ENCODE peak calls at places on chromosomes 16 and 17, in four cellular contexts. One of them, this sample, is unnamed.

GRCh38 chr16:35180970-35181369 is 1721.6 kb downstream of the TP53TG3F start:
- DNase-seq in NCI-H1105: no peak
- DNase-seq in T-helper 1 cell: no peak
- DNase-seq in stimulated activated CD4-positive, alpha-beta T cell treated with anti-CD3 and anti-CD28 coated beads, Interleukin-1b, Interleukin-23, amount 100 ng/mL, for 24 hours: no peak
- DNase-seq in this sample: no peak

GRCh38 chr17:77645441-77646430 is 312.8 kb upstream of the TNRC6C start:
- DNase-seq in T-helper 1 cell: peak; percentile 25
- DNase-seq in NCI-H1105: no peak
- DNase-seq in stimulated activated CD4-positive, alpha-beta T cell treated with anti-CD3 and anti-CD28 coated beads, Interleukin-1b, Interleukin-23, amount 100 ng/mL, for 24 hours: no peak
- DNase-seq in this sample: no peak

GRCh38 chr16:85274924-85275323 is 162.7 kb upstream of the CIBAR2 start:
- DNase-seq in T-helper 1 cell: no peak
- DNase-seq in NCI-H1105: no peak
- DNase-seq in stimulated activated CD4-positive, alpha-beta T cell treated with anti-CD3 and anti-CD28 coated beads, Interleukin-1b, Interleukin-23, amount 100 ng/mL, for 24 hours: no peak
- DNase-seq in this sample: no peak

GRCh38 chr16:83978401-83978904 is 10.4 kb downstream of the NECAB2 start:
- DNase-seq in stimulated activated CD4-positive, alpha-beta T cell treated with anti-CD3 and anti-CD28 coated beads, Interleukin-1b, Interleukin-23, amount 100 ng/mL, for 24 hours: no peak
- DNase-seq in T-helper 1 cell: no peak
- DNase-seq in NCI-H1105: no peak
- DNase-seq in this sample: no peak

GRCh38 chr17:67520916-67521772 is 144.1 kb downstream of the PITPNC1 start:
- DNase-seq in T-helper 1 cell: no peak
- DNase-seq in stimulated activated CD4-positive, alpha-beta T cell treated with anti-CD3 and anti-CD28 coated beads, Interleukin-1b, Interleukin-23, amount 100 ng/mL, for 24 hours: no peak
- DNase-seq in NCI-H1105: no peak
- DNase-seq in this sample: no peak

GRCh38 chr16:82138478-82139285 is 31.3 kb downstream of the MPHOSPH6 start:
- DNase-seq in stimulated activated CD4-positive, alpha-beta T cell treated with anti-CD3 and anti-CD28 coated beads, Interleukin-1b, Interleukin-23, amount 100 ng/mL, for 24 hours: no peak
- DNase-seq in NCI-H1105: no peak
- DNase-seq in T-helper 1 cell: no peak
- DNase-seq in this sample: peak; percentile 20

GRCh38 chr17:61399131-61400057 is at the start of gene TBX2:
- DNase-seq in stimulated activated CD4-positive, alpha-beta T cell treated with anti-CD3 and anti-CD28 coated beads, Interleukin-1b, Interleukin-23, amount 100 ng/mL, for 24 hours: no peak
- DNase-seq in T-helper 1 cell: no peak
- DNase-seq in NCI-H1105: peak; percentile 22
- DNase-seq in this sample: no peak

GRCh38 chr16:4537376-4538066 is 1.1 kb downstream of the CDIP1 start:
- DNase-seq in T-helper 1 cell: no peak
- DNase-seq in stimulated activated CD4-positive, alpha-beta T cell treated with anti-CD3 and anti-CD28 coated beads, Interleukin-1b, Interleukin-23, amount 100 ng/mL, for 24 hours: no peak
- DNase-seq in NCI-H1105: no peak
- DNase-seq in this sample: no peak

GRCh38 chr17:29567362-29568330 is 809 bp upstream of the ABHD15 start:
- DNase-seq in stimulated activated CD4-positive, alpha-beta T cell treated with anti-CD3 and anti-CD28 coated beads, Interleukin-1b, Interleukin-23, amount 100 ng/mL, for 24 hours: no peak
- DNase-seq in T-helper 1 cell: peak; percentile 68
- DNase-seq in NCI-H1105: peak; percentile 46
- DNase-seq in this sample: no peak

GRCh38 chr16:48462146-48462740 is 77.0 kb upstream of the SIAH1 start:
- DNase-seq in stimulated activated CD4-positive, alpha-beta T cell treated with anti-CD3 and anti-CD28 coated beads, Interleukin-1b, Interleukin-23, amount 100 ng/mL, for 24 hours: no peak
- DNase-seq in NCI-H1105: no peak
- DNase-seq in T-helper 1 cell: no peak
- DNase-seq in this sample: peak; percentile 98

GRCh38 chr16:10085078-10085798 is 97.0 kb downstream of the GRIN2A start:
- DNase-seq in NCI-H1105: no peak
- DNase-seq in T-helper 1 cell: no peak
- DNase-seq in stimulated activated CD4-positive, alpha-beta T cell treated with anti-CD3 and anti-CD28 coated beads, Interleukin-1b, Interleukin-23, amount 100 ng/mL, for 24 hours: no peak
- DNase-seq in this sample: no peak

GRCh38 chr17:39002991-39003715 is 36.0 kb upstream of the FBXO47 start:
- DNase-seq in stimulated activated CD4-positive, alpha-beta T cell treated with anti-CD3 and anti-CD28 coated beads, Interleukin-1b, Interleukin-23, amount 100 ng/mL, for 24 hours: no peak
- DNase-seq in T-helper 1 cell: peak; percentile 52
- DNase-seq in NCI-H1105: no peak
- DNase-seq in this sample: no peak

GRCh38 chr16:17572145-17572544 is 101.4 kb upstream of the XYLT1 start:
- DNase-seq in T-helper 1 cell: no peak
- DNase-seq in NCI-H1105: no peak
- DNase-seq in stimulated activated CD4-positive, alpha-beta T cell treated with anti-CD3 and anti-CD28 coated beads, Interleukin-1b, Interleukin-23, amount 100 ng/mL, for 24 hours: no peak
- DNase-seq in this sample: no peak

GRCh38 chr17:77809814-77810213 is 148.7 kb upstream of the TNRC6C start:
- DNase-seq in NCI-H1105: no peak
- DNase-seq in stimulated activated CD4-positive, alpha-beta T cell treated with anti-CD3 and anti-CD28 coated beads, Interleukin-1b, Interleukin-23, amount 100 ng/mL, for 24 hours: no peak
- DNase-seq in T-helper 1 cell: no peak
- DNase-seq in this sample: no peak

GRCh38 chr17:17235212-17236174 is 1.5 kb downstream of the FLCN start:
- DNase-seq in stimulated activated CD4-positive, alpha-beta T cell treated with anti-CD3 and anti-CD28 coated beads, Interleukin-1b, Interleukin-23, amount 100 ng/mL, for 24 hours: no peak
- DNase-seq in NCI-H1105: no peak
- DNase-seq in T-helper 1 cell: no peak
- DNase-seq in this sample: no peak

GRCh38 chr17:79732804-79733691 is 2.3 kb downstream of the ENPP7 start:
- DNase-seq in T-helper 1 cell: no peak
- DNase-seq in NCI-H1105: no peak
- DNase-seq in stimulated activated CD4-positive, alpha-beta T cell treated with anti-CD3 and anti-CD28 coated beads, Interleukin-1b, Interleukin-23, amount 100 ng/mL, for 24 hours: no peak
- DNase-seq in this sample: no peak

GRCh38 chr17:81986606-81987005 is 9.2 kb downstream of the ASPSCR1 start:
- DNase-seq in stimulated activated CD4-positive, alpha-beta T cell treated with anti-CD3 and anti-CD28 coated beads, Interleukin-1b, Interleukin-23, amount 100 ng/mL, for 24 hours: no peak
- DNase-seq in NCI-H1105: no peak
- DNase-seq in T-helper 1 cell: no peak
- DNase-seq in this sample: no peak

GRCh38 chr16:11639925-11640899 is 28.0 kb upstream of the SNN start:
- DNase-seq in T-helper 1 cell: no peak
- DNase-seq in NCI-H1105: peak; percentile 36
- DNase-seq in stimulated activated CD4-positive, alpha-beta T cell treated with anti-CD3 and anti-CD28 coated beads, Interleukin-1b, Interleukin-23, amount 100 ng/mL, for 24 hours: no peak
- DNase-seq in this sample: peak; percentile 94

GRCh38 chr17:27471321-27472269 is 15.3 kb downstream of the KSR1 start:
- DNase-seq in T-helper 1 cell: peak; percentile 40
- DNase-seq in NCI-H1105: no peak
- DNase-seq in stimulated activated CD4-positive, alpha-beta T cell treated with anti-CD3 and anti-CD28 coated beads, Interleukin-1b, Interleukin-23, amount 100 ng/mL, for 24 hours: no peak
- DNase-seq in this sample: peak; percentile 72

GRCh38 chr17:68732301-68732749 is 131.2 kb upstream of the FAM20A start:
- DNase-seq in stimulated activated CD4-positive, alpha-beta T cell treated with anti-CD3 and anti-CD28 coated beads, Interleukin-1b, Interleukin-23, amount 100 ng/mL, for 24 hours: no peak
- DNase-seq in T-helper 1 cell: no peak
- DNase-seq in NCI-H1105: no peak
- DNase-seq in this sample: no peak

GRCh38 chr16:4663756-4664465 is 29.5 kb upstream of the NUDT16L1 start:
- DNase-seq in NCI-H1105: no peak
- DNase-seq in T-helper 1 cell: no peak
- DNase-seq in stimulated activated CD4-positive, alpha-beta T cell treated with anti-CD3 and anti-CD28 coated beads, Interleukin-1b, Interleukin-23, amount 100 ng/mL, for 24 hours: no peak
- DNase-seq in this sample: no peak

GRCh38 chr16:57115504-57116182 is 23.3 kb downstream of the CPNE2 start:
- DNase-seq in NCI-H1105: peak; percentile 9
- DNase-seq in stimulated activated CD4-positive, alpha-beta T cell treated with anti-CD3 and anti-CD28 coated beads, Interleukin-1b, Interleukin-23, amount 100 ng/mL, for 24 hours: no peak
- DNase-seq in T-helper 1 cell: no peak
- DNase-seq in this sample: no peak